ENCODE peak calls at places on chromosomes 1 and 21, in five cellular contexts. One of them, this sample, is unnamed. For H3K27me3, the result is how much of the 10 kb centered on the place peaks cover.

GRCh38 chr1:34885405-34886247 is 26.1 kb upstream of the SMIM12 start:
- DNase-seq in HCT116: no peak
- DNase-seq in H1: peak
- DNase-seq in heart left ventricle: peak
- DNase-seq in suprapubic skin: no peak
- DNase-seq in this sample: peak

GRCh38 chr1:54577612-54578011 is 29.6 kb downstream of the ACOT11 start:
- DNase-seq in suprapubic skin: no peak
- DNase-seq in H1: no peak
- DNase-seq in heart left ventricle: peak
- DNase-seq in HCT116: no peak
- DNase-seq in this sample: peak

GRCh38 chr1:200891774-200892157 is 2.9 kb upstream of the INAVA start:
- DNase-seq in heart left ventricle: no peak
- DNase-seq in H1: peak
- DNase-seq in HCT116: no peak
- DNase-seq in suprapubic skin: no peak
- DNase-seq in this sample: no peak

GRCh38 chr1:158087320-158087927 is 93.3 kb upstream of the CD1D start:
- DNase-seq in suprapubic skin: no peak
- DNase-seq in heart left ventricle: peak
- DNase-seq in H1: peak
- DNase-seq in HCT116: peak
- DNase-seq in this sample: peak

GRCh38 chr1:44547837-44548236 is 126.4 kb downstream of the TMEM53 start:
- DNase-seq in H1: no peak
- DNase-seq in HCT116: no peak
- DNase-seq in heart left ventricle: no peak
- DNase-seq in suprapubic skin: no peak
- DNase-seq in this sample: no peak

GRCh38 chr1:198056255-198056654 is 100.5 kb upstream of the NEK7 start:
- DNase-seq in H1: peak
- DNase-seq in suprapubic skin: no peak
- DNase-seq in HCT116: no peak
- DNase-seq in heart left ventricle: no peak
- DNase-seq in this sample: no peak

GRCh38 chr1:201773764-201774163 is 55.2 kb upstream of the IPO9 start:
- DNase-seq in H1: no peak
- DNase-seq in heart left ventricle: no peak
- DNase-seq in suprapubic skin: no peak
- DNase-seq in HCT116: no peak
- DNase-seq in this sample: no peak

GRCh38 chr21:35239811-35240219 is 190.7 kb upstream of the RUNX1 start:
- DNase-seq in suprapubic skin: no peak
- DNase-seq in HCT116: no peak
- DNase-seq in heart left ventricle: peak
- DNase-seq in H1: no peak
- DNase-seq in this sample: no peak

GRCh38 chr21:42644223-42645208 is 8.9 kb upstream of the PDE9A start:
- DNase-seq in HCT116: no peak
- DNase-seq in suprapubic skin: no peak
- DNase-seq in heart left ventricle: peak
- DNase-seq in H1: no peak
- DNase-seq in this sample: no peak

GRCh38 chr1:201468501-201468843 is 516 bp downstream of the PHLDA3 start:
- DNase-seq in H1: no peak
- DNase-seq in suprapubic skin: no peak
- DNase-seq in HCT116: no peak
- DNase-seq in heart left ventricle: peak
- DNase-seq in this sample: no peak

GRCh38 chr1:118995312-118996016 is 7.3 kb upstream of the TBX15 start:
- DNase-seq in HCT116: no peak
- DNase-seq in suprapubic skin: no peak
- DNase-seq in H1: no peak
- DNase-seq in heart left ventricle: no peak
- DNase-seq in this sample: no peak

GRCh38 chr1:18060331-18060730 is 47.3 kb upstream of the IGSF21 start:
- DNase-seq in HCT116: no peak
- DNase-seq in H1: no peak
- DNase-seq in heart left ventricle: no peak
- DNase-seq in suprapubic skin: no peak
- DNase-seq in this sample: no peak

GRCh38 chr1:36352910-36353878 is 29.7 kb upstream of the EVA1B start:
- DNase-seq in HCT116: no peak
- DNase-seq in H1: no peak
- DNase-seq in heart left ventricle: no peak
- DNase-seq in suprapubic skin: no peak
- DNase-seq in this sample: no peak

GRCh38 chr1:165907256-165907857 is 79.9 kb downstream of the UCK2 start:
- DNase-seq in HCT116: no peak
- DNase-seq in H1: no peak
- DNase-seq in heart left ventricle: no peak
- DNase-seq in suprapubic skin: no peak
- DNase-seq in this sample: no peak

GRCh38 chr1:27621067-27621920 is 13.7 kb downstream of the FGR start:
- DNase-seq in suprapubic skin: no peak
- DNase-seq in HCT116: no peak
- DNase-seq in H1: no peak
- DNase-seq in heart left ventricle: no peak
- DNase-seq in this sample: peak

GRCh38 chr1:174858301-174858700 is 141.4 kb upstream of the CACYBP start:
- DNase-seq in HCT116: no peak
- DNase-seq in H1: no peak
- DNase-seq in heart left ventricle: no peak
- DNase-seq in suprapubic skin: no peak
- DNase-seq in this sample: no peak

GRCh38 chr1:27397106-27397505 is 4.7 kb downstream of the GPR3 start:
- DNase-seq in H1: no peak
- DNase-seq in suprapubic skin: no peak
- DNase-seq in heart left ventricle: peak
- DNase-seq in HCT116: no peak
- DNase-seq in this sample: no peak

GRCh38 chr1:204478166-204478899 is 16.3 kb downstream of the PIK3C2B start:
- DNase-seq in HCT116: no peak
- DNase-seq in suprapubic skin: no peak
- DNase-seq in heart left ventricle: no peak
- DNase-seq in H1: no peak
- DNase-seq in this sample: no peak

GRCh38 chr1:33176362-33176850 is 5.4 kb downstream of the TRIM62 start:
- DNase-seq in H1: no peak
- DNase-seq in HCT116: no peak
- DNase-seq in heart left ventricle: no peak
- DNase-seq in suprapubic skin: no peak
- DNase-seq in this sample: no peak

GRCh38 chr1:74964508-74964907 is 169.7 kb upstream of the LHX8 start:
- DNase-seq in heart left ventricle: peak
- DNase-seq in HCT116: no peak
- DNase-seq in suprapubic skin: no peak
- DNase-seq in H1: no peak
- DNase-seq in this sample: peak

GRCh38 chr1:228090613-228091081 is 8.1 kb downstream of the ARF1 start:
- DNase-seq in HCT116: no peak
- DNase-seq in suprapubic skin: no peak
- DNase-seq in H1: no peak
- DNase-seq in heart left ventricle: no peak
- DNase-seq in this sample: no peak

GRCh38 chr1:238345837-238346236 is 455.1 kb upstream of the ZP4 start:
- DNase-seq in heart left ventricle: no peak
- DNase-seq in suprapubic skin: no peak
- DNase-seq in HCT116: no peak
- DNase-seq in H1: no peak
- DNase-seq in this sample: no peak

GRCh38 chr21:28781602-28782274 is 210.9 kb downstream of the LTN1 start:
- DNase-seq in heart left ventricle: no peak
- DNase-seq in suprapubic skin: no peak
- DNase-seq in H1: no peak
- DNase-seq in HCT116: peak
- DNase-seq in this sample: no peak

GRCh38 chr21:45033791-45034555 is 40.4 kb upstream of the ADARB1 start:
- DNase-seq in suprapubic skin: peak
- DNase-seq in HCT116: no peak
- DNase-seq in H1: no peak
- DNase-seq in heart left ventricle: no peak
- DNase-seq in this sample: no peak

GRCh38 chr1:218494449-218494852 is 149.3 kb downstream of the TGFB2 start:
- DNase-seq in HCT116: no peak
- DNase-seq in H1: peak
- DNase-seq in heart left ventricle: no peak
- DNase-seq in suprapubic skin: no peak
- DNase-seq in this sample: no peak

GRCh38 chr1:51581286-51581685 is 35.6 kb upstream of the OSBPL9 start:
- DNase-seq in H1: no peak
- DNase-seq in HCT116: no peak
- DNase-seq in heart left ventricle: no peak
- DNase-seq in suprapubic skin: no peak
- DNase-seq in this sample: no peak

GRCh38 chr1:213972141-213972540 is 15.6 kb upstream of the PROX1 start:
- DNase-seq in suprapubic skin: no peak
- DNase-seq in heart left ventricle: no peak
- DNase-seq in H1: no peak
- DNase-seq in HCT116: no peak
- DNase-seq in this sample: no peak

GRCh38 chr1:30374400-30375070 is 348.9 kb downstream of the MATN1 start:
- DNase-seq in heart left ventricle: no peak
- DNase-seq in H1: peak
- DNase-seq in HCT116: no peak
- DNase-seq in suprapubic skin: no peak
- DNase-seq in this sample: no peak

GRCh38 chr1:173415490-173415889 is 61.6 kb upstream of the PRDX6 start:
- DNase-seq in H1: no peak
- DNase-seq in HCT116: no peak
- DNase-seq in suprapubic skin: no peak
- DNase-seq in heart left ventricle: no peak
- DNase-seq in this sample: no peak

GRCh38 chr1:173413271-173413707 is 63.8 kb upstream of the PRDX6 start:
- DNase-seq in HCT116: no peak
- DNase-seq in suprapubic skin: no peak
- DNase-seq in H1: peak
- DNase-seq in heart left ventricle: peak
- DNase-seq in this sample: no peak

GRCh38 chr1:173414539-173414938 is 62.6 kb upstream of the PRDX6 start:
- DNase-seq in HCT116: no peak
- DNase-seq in suprapubic skin: no peak
- DNase-seq in H1: no peak
- DNase-seq in heart left ventricle: peak
- DNase-seq in this sample: no peak

GRCh38 chr1:173416034-173416433 is 61.1 kb upstream of the PRDX6 start:
- DNase-seq in heart left ventricle: no peak
- DNase-seq in HCT116: no peak
- DNase-seq in H1: no peak
- DNase-seq in suprapubic skin: no peak
- DNase-seq in this sample: no peak

GRCh38 chr1:173414136-173414535 is 63.0 kb upstream of the PRDX6 start:
- DNase-seq in suprapubic skin: no peak
- DNase-seq in HCT116: no peak
- DNase-seq in H1: no peak
- DNase-seq in heart left ventricle: no peak
- DNase-seq in this sample: no peak
- TF ChIP-seq POLR2A in suprapubic skin: no peak
- TF ChIP-seq POLR2A in HCT116: no peak
- TF ChIP-seq POLR2A in H1: no peak
- TF ChIP-seq POLR2A in heart left ventricle: no peak
- TF ChIP-seq POLR2A in this sample: no peak

GRCh38 chr1:12738934-12739333 is 7.1 kb upstream of the CFAP107 start:
- DNase-seq in H1: no peak
- DNase-seq in suprapubic skin: no peak
- DNase-seq in heart left ventricle: no peak
- DNase-seq in HCT116: no peak
- DNase-seq in this sample: no peak

GRCh38 chr1:12745126-12745991 is 641 bp upstream of the CFAP107 start:
- DNase-seq in HCT116: no peak
- DNase-seq in heart left ventricle: no peak
- DNase-seq in H1: no peak
- DNase-seq in suprapubic skin: no peak
- DNase-seq in this sample: no peak

GRCh38 chr1:12734651-12735050 is 11.3 kb upstream of the CFAP107 start:
- DNase-seq in H1: no peak
- DNase-seq in suprapubic skin: no peak
- DNase-seq in HCT116: no peak
- DNase-seq in heart left ventricle: no peak
- DNase-seq in this sample: no peak

GRCh38 chr1:12741946-12742345 is 4.1 kb upstream of the CFAP107 start:
- DNase-seq in suprapubic skin: no peak
- DNase-seq in H1: no peak
- DNase-seq in heart left ventricle: no peak
- DNase-seq in HCT116: no peak
- DNase-seq in this sample: peak

DNA sequence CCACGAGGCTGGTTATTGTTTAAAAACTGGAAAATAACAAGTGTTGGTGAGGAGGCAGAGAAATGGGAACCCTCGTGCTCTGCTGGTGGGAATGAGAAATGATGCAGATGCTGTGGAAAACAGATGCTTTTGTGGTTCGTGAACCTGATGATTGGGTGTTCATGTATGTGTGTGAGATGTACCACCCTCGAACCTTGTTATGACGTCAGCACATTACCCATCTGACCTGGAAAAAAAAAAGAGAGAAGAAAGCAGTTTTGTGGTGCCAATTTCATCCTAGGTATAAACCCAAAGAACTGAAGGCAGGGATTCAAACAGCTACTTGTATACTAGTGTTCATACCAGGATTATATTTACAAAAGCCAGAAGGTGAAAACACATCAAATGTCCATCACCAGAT is 6.4 kb upstream of the CFAP107 start:
- DNase-seq in H1: no peak
- DNase-seq in heart left ventricle: no peak
- DNase-seq in suprapubic skin: no peak
- DNase-seq in HCT116: no peak
- DNase-seq in this sample: no peak
- H3K27me3 ChIP-seq in H1: under half
- H3K27me3 ChIP-seq in heart left ventricle: under half
- H3K27me3 ChIP-seq in suprapubic skin: under half
- H3K27me3 ChIP-seq in HCT116: under half
- H3K27me3 ChIP-seq in this sample: under half

DNA sequence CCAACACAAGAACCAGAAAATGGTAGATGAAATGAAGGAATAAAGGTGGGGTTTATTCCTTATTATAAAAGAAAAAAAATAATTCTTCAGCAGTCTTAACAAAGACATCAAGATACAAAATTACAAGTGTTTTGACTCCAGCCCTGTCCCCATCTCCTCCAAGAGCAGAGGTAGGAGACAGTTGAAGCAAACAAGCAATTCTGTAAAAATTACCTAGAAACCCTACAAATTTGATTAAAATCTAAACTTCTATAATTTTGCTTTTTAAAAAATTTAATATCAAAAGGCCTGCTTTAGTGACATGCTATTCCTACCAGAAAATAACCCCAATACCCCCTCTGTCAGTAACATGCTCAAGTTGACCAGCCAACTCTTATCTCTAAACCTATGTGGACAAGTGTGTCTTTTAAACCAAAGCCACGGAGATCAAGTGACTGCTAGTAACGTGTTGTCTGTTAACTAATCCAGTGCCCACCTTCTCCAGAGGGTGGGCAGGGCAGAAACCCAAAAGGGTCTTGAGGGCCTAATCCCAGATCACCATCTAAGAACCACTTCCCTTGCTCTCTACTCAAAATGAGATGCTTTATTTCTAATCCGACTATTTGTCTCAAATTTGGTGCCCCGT is 8.4 kb downstream of the GLUL start:
- DNase-seq in suprapubic skin: no peak
- DNase-seq in H1: no peak
- DNase-seq in HCT116: no peak
- DNase-seq in heart left ventricle: no peak
- DNase-seq in this sample: no peak
- TF ChIP-seq POLR2A in suprapubic skin: no peak
- TF ChIP-seq POLR2A in H1: peak
- TF ChIP-seq POLR2A in HCT116: no peak
- TF ChIP-seq POLR2A in heart left ventricle: no peak
- TF ChIP-seq POLR2A in this sample: no peak

GRCh38 chr1:10860218-10860617 is 63.8 kb upstream of the CASZ1 start:
- DNase-seq in heart left ventricle: no peak
- DNase-seq in suprapubic skin: no peak
- DNase-seq in HCT116: no peak
- DNase-seq in H1: no peak
- DNase-seq in this sample: no peak
- H3K27me3 ChIP-seq in heart left ventricle: under half
- H3K27me3 ChIP-seq in suprapubic skin: under half
- H3K27me3 ChIP-seq in HCT116: under half
- H3K27me3 ChIP-seq in H1: under half
- H3K27me3 ChIP-seq in this sample: under half

This sample was measured in thyroid gland.